ENCODE peak calls at places on chromosomes 1 and 21, in ten cellular contexts. M is breast epithelium, L is GM23338, O is K562, H is Panc1, P is spleen, Q is H1, Z is SK-N-MC, R is prostate gland, C is SK-N-SH. G is an unnamed sample.

GRCh38 chr1:59732219-59732955 is 82.4 kb upstream of the HOOK1 start:
- DNase-seq in C (no peak), R (no peak), Q (no peak), L (no peak), O (no peak), P (no peak), H (no peak), M (no peak), Z (no peak), G (no peak)

GRCh38 chr21:37878946-37879660 is 37.2 kb downstream of the KCNJ6 start:
- DNase-seq in L (no peak), C (no peak), H (no peak), O (peak), Q (no peak), M (no peak), P (no peak), R (no peak), Z (no peak), G (no peak)

GRCh38 chr1:203080456-203080855 is 5.4 kb downstream of the MYOG start:
- DNase-seq in C (no peak), P (peak), H (no peak), R (no peak), Z (no peak), Q (no peak), O (no peak), L (no peak), M (no peak), G (no peak)

GRCh38 chr1:9203623-9204022 is 31.0 kb upstream of the H6PD start:
- DNase-seq in P (no peak), O (no peak), R (no peak), M (no peak), Z (no peak), H (no peak), Q (no peak), C (no peak), L (no peak), G (no peak)

GRCh38 chr1:3423245-3423829 is 31.1 kb upstream of the ARHGEF16 start:
- DNase-seq in O (peak), R (no peak), C (no peak), L (no peak), M (no peak), Q (no peak), Z (no peak), P (no peak), H (no peak), G (peak)

GRCh38 chr21:26461500-26461899 is 111.6 kb downstream of the CYYR1 start:
- DNase-seq in M (no peak), H (no peak), Z (no peak), P (no peak), R (no peak), Q (no peak), C (no peak), L (no peak), O (no peak), G (no peak)

GRCh38 chr1:26278835-26279597 is 870 bp upstream of the SH3BGRL3 start:
- DNase-seq in R (peak), H (no peak), Q (no peak), P (no peak), O (peak), C (no peak), L (no peak), Z (no peak), M (no peak), G (peak)

GRCh38 chr1:34590211-34590623 is 164.6 kb upstream of the GJB5 start:
- DNase-seq in C (peak), Q (peak), Z (no peak), O (no peak), H (no peak), R (no peak), P (no peak), L (peak), M (no peak), G (no peak)

GRCh38 chr1:83959824-83960441 is 39.0 kb downstream of the TTLL7 start:
- DNase-seq in Z (no peak), C (no peak), Q (no peak), R (no peak), L (no peak), M (no peak), P (no peak), O (no peak), H (no peak), G (no peak)

GRCh38 chr21:42556960-42557359 is 43.3 kb downstream of the SLC37A1 start:
- DNase-seq in R (no peak), H (no peak), P (peak), M (no peak), Q (no peak), O (no peak), Z (no peak), L (no peak), C (no peak), G (no peak)

GRCh38 chr1:167808104-167808503 is 86.3 kb downstream of the MPZL1 start:
- DNase-seq in L (no peak), P (no peak), Z (no peak), R (no peak), H (no peak), Q (no peak), C (no peak), M (no peak), O (no peak), G (no peak)

GRCh38 chr1:77100870-77101269 is 118.4 kb downstream of the PIGK start:
- DNase-seq in Q (no peak), P (no peak), R (no peak), L (no peak), O (no peak), Z (no peak), M (no peak), C (no peak), H (no peak), G (no peak)

GRCh38 chr1:212040629-212041028 is 5.1 kb downstream of the DTL start:
- DNase-seq in H (no peak), Z (no peak), P (no peak), R (no peak), Q (no peak), C (no peak), O (no peak), L (no peak), M (no peak), G (no peak)

GRCh38 chr1:1021010-1021845 is 1.3 kb downstream of the AGRN start:
- DNase-seq in Q (no peak), P (no peak), C (peak), O (peak), R (no peak), M (peak), Z (no peak), H (no peak), L (peak), G (peak)

GRCh38 chr1:65084068-65084467 is 63.9 kb upstream of the AK4 start:
- DNase-seq in H (no peak), R (no peak), Q (no peak), L (no peak), P (no peak), M (no peak), O (no peak), Z (no peak), C (no peak), G (no peak)

GRCh38 chr1:8643542-8644536 is 173.6 kb downstream of the RERE start:
- DNase-seq in Z (no peak), R (peak), C (no peak), O (no peak), Q (no peak), M (no peak), L (no peak), H (no peak), P (no peak), G (no peak)

GRCh38 chr1:85629532-85629920 is 49.0 kb downstream of the CCN1 start:
- DNase-seq in H (peak), C (no peak), M (no peak), Z (no peak), Q (no peak), R (no peak), O (no peak), P (no peak), L (no peak), G (no peak)

GRCh38 chr1:151166506-151166956 is 587 bp downstream of the SCNM1 start:
- DNase-seq in L (peak), Z (no peak), O (no peak), P (peak), H (no peak), R (no peak), M (no peak), C (peak), Q (no peak), G (no peak)

GRCh38 chr1:151165281-151165737 is 393 bp downstream of the LYSMD1 start:
- DNase-seq in Q (peak), R (peak), H (no peak), L (peak), O (peak), C (peak), M (peak), P (peak), Z (no peak), G (no peak)

GRCh38 chr1:151167116-151167515 is 1.2 kb downstream of the SCNM1 start:
- DNase-seq in M (no peak), P (peak), L (no peak), O (no peak), R (no peak), Q (no peak), C (no peak), H (no peak), Z (no peak), G (no peak)

GRCh38 chr1:151165738-151166505 is at the start of the genes LYSMD1 and SCNM1:
- DNase-seq in H (peak), Q (peak), O (peak), M (peak), P (peak), L (peak), Z (peak), C (peak), R (peak), G (peak)

DNA sequence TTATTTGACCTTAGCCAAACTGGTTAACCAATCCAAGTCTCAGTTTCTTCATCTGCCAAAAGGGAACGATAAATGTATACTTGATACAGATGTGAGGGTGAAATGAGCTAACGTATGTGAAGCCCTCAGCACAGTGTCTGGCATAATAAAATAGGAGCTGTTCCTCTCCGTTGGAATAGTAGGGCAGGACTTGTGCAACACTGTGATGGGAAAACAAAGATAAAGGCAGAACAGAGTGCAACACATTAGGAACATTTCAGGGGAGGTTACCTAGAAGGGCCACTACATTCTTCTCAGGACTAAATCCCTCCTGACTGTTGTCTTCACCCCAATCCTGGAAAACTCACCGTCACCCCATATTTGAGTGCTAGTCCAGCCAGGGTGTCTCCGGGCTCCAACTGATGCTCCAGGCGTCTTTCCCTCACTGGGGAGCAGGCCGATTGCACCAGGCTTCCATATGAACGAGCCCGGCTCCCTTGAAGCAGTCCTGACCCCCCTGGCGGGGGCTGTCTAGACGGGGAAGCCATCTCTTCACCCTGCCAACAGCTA is 896 bp downstream of the LYSMD1 start:
- DNase-seq in P (no peak), R (no peak), Q (no peak), L (no peak), O (no peak), H (no peak), M (no peak), Z (no peak), C (no peak), G (peak)
- TF ChIP-seq POLR2AphosphoS5 in P (no peak), R (peak), Q (no peak), L (no peak), O (no peak), H (no peak), M (no peak), Z (no peak), C (no peak), G (no peak)

DNA sequence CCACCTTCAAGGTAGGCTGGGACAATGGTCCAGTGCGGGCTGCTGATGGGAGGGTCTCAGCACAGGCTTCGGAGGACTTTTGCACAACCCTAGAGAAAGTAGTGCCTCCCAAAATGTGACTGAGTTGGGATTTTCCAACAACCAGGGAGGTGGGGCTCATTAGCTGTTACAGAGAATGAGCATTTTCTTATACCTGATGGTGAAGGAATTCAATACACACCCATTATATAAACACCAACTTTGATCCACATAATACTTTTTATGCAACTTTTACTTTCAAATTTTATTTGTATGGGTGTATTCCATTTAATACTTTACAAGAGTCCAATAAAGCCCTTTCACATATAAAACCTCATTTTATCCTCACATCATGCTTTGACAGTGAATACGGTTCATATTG is 31.3 kb upstream of the RNF186 start:
- DNase-seq in Z (no peak), C (no peak), H (no peak), Q (no peak), R (no peak), L (no peak), M (no peak), P (no peak), O (no peak), G (no peak)
- H3K4me3 ChIP-seq in Z (no peak), C (no peak), H (no peak), Q (no peak), R (no peak), L (no peak), M (no peak), P (no peak), O (no peak), G (no peak)

GRCh38 chr21:45078877-45079281 is 4.5 kb downstream of the ADARB1 start:
- DNase-seq in H (no peak), C (no peak), Q (no peak), Z (no peak), L (no peak), P (no peak), M (no peak), O (no peak), R (no peak), G (peak)
- H3K27ac ChIP-seq in H (no peak), C (no peak), Q (no peak), Z (peak), L (no peak), P (peak), M (no peak), O (no peak), R (no peak), G (peak)

GRCh38 chr1:182383934-182384333 is 7.7 kb downstream of the GLUL start:
- DNase-seq in L (no peak), H (no peak), M (no peak), R (no peak), P (no peak), C (no peak), Z (no peak), Q (no peak), O (no peak), G (no peak)
- TF ChIP-seq POLR2AphosphoS5 in L (no peak), H (no peak), M (no peak), R (no peak), P (no peak), C (no peak), Z (no peak), Q (no peak), O (no peak), G (no peak)

GRCh38 chr1:46798820-46799219 is at the start of gene CYP4B1:
- DNase-seq in Q (no peak), Z (no peak), L (no peak), H (no peak), M (peak), C (no peak), R (peak), O (no peak), P (no peak), G (peak)
- H3K4me3 ChIP-seq in Q (no peak), Z (no peak), L (no peak), H (no peak), M (peak), C (no peak), R (peak), O (no peak), P (no peak), G (peak)

GRCh38 chr1:92752719-92753118 is 32.2 kb downstream of the EVI5 start:
- DNase-seq in O (no peak), H (no peak), C (no peak), Z (no peak), L (no peak), M (no peak), Q (no peak), R (no peak), P (no peak), G (no peak)
- H3K27ac ChIP-seq in O (no peak), H (no peak), C (no peak), Z (no peak), L (no peak), M (no peak), Q (no peak), R (no peak), P (no peak), G (no peak)